ENCODE peak calls at places on chromosomes 1 and 21, in five cellular contexts. One of them, this sample, is unnamed.

GRCh38 chr1:169212088-169212487 is 105.6 kb downstream of the ATP1B1 start:
- DNase-seq in mesendoderm: no peak
- DNase-seq in A549: no peak
- DNase-seq in heart left ventricle: no peak
- DNase-seq in fibroblast of pulmonary artery: no peak
- DNase-seq in this sample: no peak

GRCh38 chr1:226223786-226224244 is 351 bp downstream of the MIXL1 start:
- DNase-seq in heart left ventricle: no peak
- DNase-seq in A549: no peak
- DNase-seq in mesendoderm: peak
- DNase-seq in fibroblast of pulmonary artery: peak
- DNase-seq in this sample: no peak

GRCh38 chr1:185144233-185144632 is 12.5 kb downstream of the TRMT1L start:
- DNase-seq in heart left ventricle: no peak
- DNase-seq in mesendoderm: no peak
- DNase-seq in fibroblast of pulmonary artery: peak
- DNase-seq in A549: no peak
- DNase-seq in this sample: no peak

GRCh38 chr1:235972316-235973090 is 92.4 kb downstream of the NID1 start:
- DNase-seq in heart left ventricle: no peak
- DNase-seq in fibroblast of pulmonary artery: peak
- DNase-seq in mesendoderm: peak
- DNase-seq in A549: no peak
- DNase-seq in this sample: no peak

GRCh38 chr21:41317458-41317857 is 857 bp downstream of the FAM3B start:
- DNase-seq in A549: no peak
- DNase-seq in mesendoderm: no peak
- DNase-seq in heart left ventricle: no peak
- DNase-seq in fibroblast of pulmonary artery: no peak
- DNase-seq in this sample: no peak

GRCh38 chr1:151416231-151416630 is 16.9 kb downstream of the PSMB4 start:
- DNase-seq in A549: no peak
- DNase-seq in heart left ventricle: no peak
- DNase-seq in fibroblast of pulmonary artery: peak
- DNase-seq in mesendoderm: peak
- DNase-seq in this sample: no peak

GRCh38 chr1:221549815-221550214 is 192.1 kb downstream of the DUSP10 start:
- DNase-seq in A549: no peak
- DNase-seq in heart left ventricle: no peak
- DNase-seq in mesendoderm: no peak
- DNase-seq in fibroblast of pulmonary artery: no peak
- DNase-seq in this sample: no peak

GRCh38 chr1:18883636-18884418 is 18.5 kb downstream of the ALDH4A1 start:
- DNase-seq in mesendoderm: peak
- DNase-seq in A549: peak
- DNase-seq in heart left ventricle: peak
- DNase-seq in fibroblast of pulmonary artery: peak
- DNase-seq in this sample: peak

GRCh38 chr1:246114369-246114768 is 392.7 kb downstream of the SMYD3 start:
- DNase-seq in heart left ventricle: no peak
- DNase-seq in fibroblast of pulmonary artery: no peak
- DNase-seq in A549: no peak
- DNase-seq in mesendoderm: peak
- DNase-seq in this sample: no peak

GRCh38 chr1:155322571-155322952 is 1.9 kb downstream of the RUSC1 start:
- DNase-seq in fibroblast of pulmonary artery: peak
- DNase-seq in heart left ventricle: peak
- DNase-seq in A549: peak
- DNase-seq in mesendoderm: no peak
- DNase-seq in this sample: no peak

GRCh38 chr21:45076245-45076661 is 1.9 kb downstream of the ADARB1 start:
- DNase-seq in heart left ventricle: no peak
- DNase-seq in A549: no peak
- DNase-seq in fibroblast of pulmonary artery: peak
- DNase-seq in mesendoderm: peak
- DNase-seq in this sample: no peak

GRCh38 chr21:42343101-42343500 is 7.7 kb downstream of the TFF2 start:
- DNase-seq in fibroblast of pulmonary artery: no peak
- DNase-seq in mesendoderm: no peak
- DNase-seq in A549: no peak
- DNase-seq in heart left ventricle: no peak
- DNase-seq in this sample: no peak

GRCh38 chr1:156281281-156282142 is 1.1 kb downstream of the SMG5 start:
- DNase-seq in fibroblast of pulmonary artery: peak
- DNase-seq in heart left ventricle: peak
- DNase-seq in mesendoderm: peak
- DNase-seq in A549: no peak
- DNase-seq in this sample: peak

GRCh38 chr1:224517171-224517570 is 82.6 kb upstream of the WDR26 start:
- DNase-seq in fibroblast of pulmonary artery: no peak
- DNase-seq in heart left ventricle: no peak
- DNase-seq in mesendoderm: no peak
- DNase-seq in A549: no peak
- DNase-seq in this sample: no peak

GRCh38 chr21:26026113-26026512 is 144.5 kb downstream of the APP start:
- DNase-seq in heart left ventricle: no peak
- DNase-seq in A549: no peak
- DNase-seq in mesendoderm: no peak
- DNase-seq in fibroblast of pulmonary artery: no peak
- DNase-seq in this sample: no peak

GRCh38 chr1:167463856-167464565 is 54.3 kb downstream of the CD247 start:
- DNase-seq in fibroblast of pulmonary artery: no peak
- DNase-seq in mesendoderm: no peak
- DNase-seq in heart left ventricle: no peak
- DNase-seq in A549: no peak
- DNase-seq in this sample: no peak

GRCh38 chr1:6454856-6455751 is 10.9 kb downstream of the TNFRSF25 start:
- DNase-seq in heart left ventricle: no peak
- DNase-seq in A549: no peak
- DNase-seq in mesendoderm: peak
- DNase-seq in fibroblast of pulmonary artery: peak
- DNase-seq in this sample: no peak

GRCh38 chr1:217115404-217116380 is 392.5 kb upstream of the ESRRG start:
- DNase-seq in A549: no peak
- DNase-seq in fibroblast of pulmonary artery: no peak
- DNase-seq in mesendoderm: no peak
- DNase-seq in heart left ventricle: no peak
- DNase-seq in this sample: no peak

GRCh38 chr1:36126797-36127500 is 1.9 kb upstream of the COL8A2 start:
- DNase-seq in heart left ventricle: no peak
- DNase-seq in mesendoderm: no peak
- DNase-seq in A549: no peak
- DNase-seq in fibroblast of pulmonary artery: no peak
- DNase-seq in this sample: no peak

GRCh38 chr21:37532868-37533780 is 166.6 kb downstream of the DYRK1A start:
- DNase-seq in heart left ventricle: peak
- DNase-seq in A549: peak
- DNase-seq in mesendoderm: peak
- DNase-seq in fibroblast of pulmonary artery: peak
- DNase-seq in this sample: peak

GRCh38 chr1:156241311-156241811 is 623 bp upstream of the BGLAP start:
- DNase-seq in mesendoderm: no peak
- DNase-seq in fibroblast of pulmonary artery: no peak
- DNase-seq in heart left ventricle: no peak
- DNase-seq in A549: no peak
- DNase-seq in this sample: no peak

GRCh38 chr1:201917362-201918033 is 28.8 kb downstream of the SHISA4 start:
- DNase-seq in mesendoderm: no peak
- DNase-seq in fibroblast of pulmonary artery: peak
- DNase-seq in heart left ventricle: no peak
- DNase-seq in A549: peak
- DNase-seq in this sample: no peak

GRCh38 chr1:201918343-201918742 is 28.0 kb downstream of the LMOD1 start:
- DNase-seq in fibroblast of pulmonary artery: no peak
- DNase-seq in A549: no peak
- DNase-seq in heart left ventricle: no peak
- DNase-seq in mesendoderm: no peak
- DNase-seq in this sample: no peak

GRCh38 chr1:201912832-201913231 is 24.1 kb downstream of the SHISA4 start:
- DNase-seq in fibroblast of pulmonary artery: peak
- DNase-seq in A549: no peak
- DNase-seq in heart left ventricle: no peak
- DNase-seq in mesendoderm: no peak
- DNase-seq in this sample: no peak

GRCh38 chr1:201914456-201915235 is 25.9 kb downstream of the SHISA4 start:
- DNase-seq in A549: no peak
- DNase-seq in heart left ventricle: no peak
- DNase-seq in mesendoderm: no peak
- DNase-seq in fibroblast of pulmonary artery: peak
- DNase-seq in this sample: no peak

GRCh38 chr1:201916649-201917249 is 28.1 kb downstream of the SHISA4 start:
- DNase-seq in mesendoderm: no peak
- DNase-seq in A549: peak
- DNase-seq in fibroblast of pulmonary artery: peak
- DNase-seq in heart left ventricle: peak
- DNase-seq in this sample: no peak
- H3K4me3 ChIP-seq in mesendoderm: no peak
- H3K4me3 ChIP-seq in A549: no peak
- H3K4me3 ChIP-seq in fibroblast of pulmonary artery: no peak
- H3K4me3 ChIP-seq in heart left ventricle: no peak
- H3K4me3 ChIP-seq in this sample: no peak

DNA sequence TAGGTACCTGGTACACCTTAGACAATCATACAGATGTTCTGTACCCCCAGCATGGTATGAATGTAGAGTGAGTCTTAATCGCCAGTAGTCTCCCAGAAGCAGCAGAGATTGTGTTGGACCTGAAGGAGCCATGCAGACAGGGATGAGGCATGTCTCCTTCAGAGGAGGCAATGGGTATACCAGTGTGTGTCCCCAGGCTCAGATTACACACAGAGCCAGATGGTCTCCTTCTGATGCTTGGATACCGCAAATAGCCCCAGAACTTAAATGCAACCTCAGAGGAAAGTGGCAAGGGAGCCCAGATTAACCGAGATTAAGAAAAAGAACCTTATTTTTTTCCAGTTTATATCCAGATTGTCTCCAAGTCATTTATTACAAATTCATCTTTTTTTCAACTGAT is 96.8 kb upstream of the C21orf91 start:
- DNase-seq in heart left ventricle: no peak
- DNase-seq in A549: no peak
- DNase-seq in mesendoderm: no peak
- DNase-seq in fibroblast of pulmonary artery: no peak
- DNase-seq in this sample: no peak
- H3K4me3 ChIP-seq in heart left ventricle: no peak
- H3K4me3 ChIP-seq in A549: no peak
- H3K4me3 ChIP-seq in mesendoderm: no peak
- H3K4me3 ChIP-seq in fibroblast of pulmonary artery: no peak
- H3K4me3 ChIP-seq in this sample: no peak

GRCh38 chr1:43379476-43379875 is 10.1 kb downstream of the MED8 start:
- DNase-seq in A549: no peak
- DNase-seq in mesendoderm: no peak
- DNase-seq in heart left ventricle: no peak
- DNase-seq in fibroblast of pulmonary artery: no peak
- DNase-seq in this sample: no peak

GRCh38 chr1:43381609-43382008 is 8.0 kb downstream of the MED8 start:
- DNase-seq in A549: no peak
- DNase-seq in mesendoderm: no peak
- DNase-seq in heart left ventricle: no peak
- DNase-seq in fibroblast of pulmonary artery: no peak
- DNase-seq in this sample: no peak

GRCh38 chr1:43382027-43382771 is 7.4 kb downstream of the MED8 start:
- DNase-seq in heart left ventricle: no peak
- DNase-seq in mesendoderm: no peak
- DNase-seq in A549: no peak
- DNase-seq in fibroblast of pulmonary artery: peak
- DNase-seq in this sample: no peak

GRCh38 chr1:43386676-43387075 is 2.9 kb downstream of the MED8 start:
- DNase-seq in heart left ventricle: no peak
- DNase-seq in A549: no peak
- DNase-seq in fibroblast of pulmonary artery: no peak
- DNase-seq in mesendoderm: no peak
- DNase-seq in this sample: no peak

DNA sequence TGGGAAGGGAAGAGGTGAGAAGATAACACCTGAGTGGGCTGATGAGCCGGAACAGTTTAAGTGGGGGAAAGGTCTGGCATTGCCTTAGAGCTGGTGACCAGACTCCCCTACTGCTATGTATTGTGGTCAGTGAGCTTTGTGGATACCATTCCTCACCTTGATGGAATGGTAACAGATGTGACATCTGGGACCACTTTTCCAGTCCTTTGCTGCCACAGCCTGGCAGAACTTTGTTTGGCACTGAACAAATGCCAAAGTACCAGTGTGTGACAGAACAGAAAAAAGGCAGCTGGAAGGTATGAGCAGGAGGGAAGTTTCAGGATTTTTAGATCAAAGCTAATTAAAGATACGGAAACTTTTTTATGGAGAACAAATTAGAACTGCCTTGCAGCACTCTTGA is 6.2 kb downstream of the MED8 start:
- DNase-seq in mesendoderm: no peak
- DNase-seq in fibroblast of pulmonary artery: no peak
- DNase-seq in A549: no peak
- DNase-seq in heart left ventricle: no peak
- DNase-seq in this sample: no peak
- H3K4me3 ChIP-seq in mesendoderm: no peak
- H3K4me3 ChIP-seq in fibroblast of pulmonary artery: no peak
- H3K4me3 ChIP-seq in A549: no peak
- H3K4me3 ChIP-seq in heart left ventricle: no peak
- H3K4me3 ChIP-seq in this sample: no peak

DNA sequence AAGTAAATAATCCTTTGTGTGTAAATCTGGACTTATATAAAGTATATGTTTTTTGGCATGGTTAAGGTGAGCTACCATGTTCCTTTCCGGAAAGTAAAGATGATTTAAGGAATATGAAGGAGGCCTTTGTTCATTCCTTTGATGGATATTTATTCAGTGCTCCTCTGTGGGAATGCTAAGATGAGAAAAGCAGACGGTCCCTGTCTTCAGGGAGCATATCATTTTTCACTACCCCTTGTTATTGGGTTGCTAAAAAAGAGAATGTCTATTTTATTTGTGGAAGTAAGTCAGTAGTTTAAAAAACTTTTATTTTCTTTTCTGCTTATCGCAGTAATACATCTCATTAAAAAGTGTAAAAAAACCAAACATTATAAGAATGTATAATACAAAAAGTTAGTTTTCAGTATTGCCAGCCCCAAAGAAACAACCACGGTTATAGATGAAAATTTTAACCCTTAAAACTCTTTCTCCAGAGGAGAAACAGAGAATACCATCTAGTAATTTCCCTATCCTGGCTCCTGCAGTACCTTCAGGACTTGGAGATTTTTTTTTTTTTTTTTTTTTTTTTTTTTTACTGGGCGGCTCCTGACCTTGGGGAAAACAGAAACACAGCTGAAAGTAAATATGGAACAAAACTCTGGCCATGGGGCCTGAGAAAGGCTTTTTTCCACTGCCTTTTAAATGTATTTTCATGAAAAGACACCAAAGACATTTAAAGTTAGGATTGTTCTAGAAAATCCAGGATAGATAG is 35.3 kb upstream of the CNN3 start:
- DNase-seq in mesendoderm: no peak
- DNase-seq in A549: no peak
- DNase-seq in heart left ventricle: no peak
- DNase-seq in fibroblast of pulmonary artery: no peak
- DNase-seq in this sample: no peak
- H3K4me3 ChIP-seq in mesendoderm: no peak
- H3K4me3 ChIP-seq in A549: peak
- H3K4me3 ChIP-seq in heart left ventricle: peak
- H3K4me3 ChIP-seq in fibroblast of pulmonary artery: peak
- H3K4me3 ChIP-seq in this sample: peak

GRCh38 chr1:62810420-62811274 is 26.7 kb downstream of the ATG4C start:
- DNase-seq in fibroblast of pulmonary artery: no peak
- DNase-seq in A549: no peak
- DNase-seq in mesendoderm: no peak
- DNase-seq in heart left ventricle: no peak
- DNase-seq in this sample: no peak
- H3K4me3 ChIP-seq in fibroblast of pulmonary artery: no peak
- H3K4me3 ChIP-seq in A549: no peak
- H3K4me3 ChIP-seq in mesendoderm: no peak
- H3K4me3 ChIP-seq in heart left ventricle: no peak
- H3K4me3 ChIP-seq in this sample: no peak

This sample was measured in heart right ventricle.